ENCODE peak calls at places on chromosome 4, in six cellular contexts. V, G, B, Z, D and N are unnamed samples.
A peak's percentile ranks its signal among the peaks of the same experiment; 100 is the strongest.

GRCh38 chr4:183554878-183555585 is 50.2 kb downstream of the ING2 start:
- DNase-seq in Z (no peak), B (no peak), V (peak; percentile 52), G (no peak), D (peak; percentile 3), N (no peak)

GRCh38 chr4:135739354-135739753 is 1537.8 kb upstream of the PABPC4L start:
- DNase-seq in V (no peak), G (no peak), Z (peak; percentile 1), D (no peak), B (no peak), N (peak; percentile 1)

GRCh38 chr4:92236907-92237306 is 66.9 kb upstream of the GRID2 start:
- DNase-seq in Z (peak; percentile 71), D (peak; percentile 63), G (no peak), V (no peak), B (no peak), N (peak; percentile 74)

GRCh38 chr4:42458686-42459085 is 61.4 kb downstream of the SHISA3 start:
- DNase-seq in Z (no peak), V (no peak), D (no peak), B (no peak), G (no peak), N (no peak)

GRCh38 chr4:1414831-1415680 is 8.8 kb upstream of the NKX1-1 start:
- DNase-seq in D (no peak), B (no peak), G (no peak), Z (no peak), V (no peak), N (no peak)

GRCh38 chr4:54215379-54216072 is 13.6 kb upstream of the PDGFRA start:
- DNase-seq in V (no peak), B (no peak), Z (no peak), D (no peak), G (no peak), N (no peak)

GRCh38 chr4:113328514-113328913 is 279.1 kb downstream of the ANK2 start:
- DNase-seq in V (no peak), G (no peak), B (no peak), D (peak; percentile 15), Z (no peak), N (peak; percentile 26)

GRCh38 chr4:118120120-118120760 is 86.0 kb downstream of the NDST3 start:
- DNase-seq in V (no peak), D (no peak), B (no peak), Z (no peak), G (no peak), N (no peak)

GRCh38 chr4:21991050-21991449 is 42.5 kb upstream of the KCNIP4 start:
- DNase-seq in V (no peak), G (no peak), D (no peak), B (no peak), Z (peak; percentile 61), N (peak; percentile 8)

GRCh38 chr4:17945303-17945702 is 76.3 kb downstream of the LCORL start:
- DNase-seq in B (no peak), G (no peak), V (no peak), Z (no peak), D (no peak), N (no peak)

GRCh38 chr4:63528592-63528991 is 880.7 kb downstream of the TECRL start:
- DNase-seq in D (no peak), V (no peak), B (no peak), G (no peak), Z (no peak), N (peak; percentile 1)

GRCh38 chr4:17324431-17324830 is 187.5 kb downstream of the QDPR start:
- DNase-seq in Z (peak; percentile 76), V (no peak), D (no peak), B (no peak), G (no peak), N (peak; percentile 75)

GRCh38 chr4:183832776-183833450 is 72.2 kb upstream of the STOX2 start:
- DNase-seq in Z (no peak), B (no peak), D (peak; percentile 87), G (no peak), V (no peak), N (no peak)

GRCh38 chr4:79292008-79292407 is 33.9 kb downstream of the NAA11 start:
- DNase-seq in D (no peak), V (no peak), B (no peak), G (no peak), Z (no peak), N (no peak)

GRCh38 chr4:143558823-143559756 is 45.6 kb downstream of the SMARCA5 start:
- DNase-seq in G (no peak), V (peak; percentile 80), B (peak; percentile 62), D (peak; percentile 74), Z (peak; percentile 66), N (peak; percentile 65)

GRCh38 chr4:145984563-145984962 is 45.9 kb upstream of the ZNF827 start:
- DNase-seq in V (no peak), G (no peak), Z (no peak), B (no peak), D (no peak), N (no peak)

GRCh38 chr4:39502034-39502658 is 25.1 kb downstream of the UGDH start:
- DNase-seq in D (peak; percentile 61), Z (peak; percentile 70), G (no peak), V (no peak), B (no peak), N (peak; percentile 78)

GRCh38 chr4:54229631-54230478 is 762 bp downstream of the PDGFRA start:
- DNase-seq in B (no peak), V (no peak), D (no peak), Z (peak; percentile 79), G (no peak), N (peak; percentile 72)

GRCh38 chr4:10342866-10343265 is 114.4 kb downstream of the ZNF518B start:
- DNase-seq in G (no peak), B (no peak), D (no peak), V (no peak), Z (no peak), N (no peak)

GRCh38 chr4:98170035-98170434 is 26.8 kb upstream of the STPG2 start:
- DNase-seq in D (no peak), B (no peak), Z (peak; percentile 5), G (no peak), V (no peak), N (peak; percentile 30)

GRCh38 chr4:37802068-37802666 is 24.3 kb upstream of the PGM2 start:
- DNase-seq in D (peak; percentile 75), Z (peak; percentile 80), V (peak; percentile 44), G (no peak), B (peak; percentile 55), N (peak; percentile 69)

DNA sequence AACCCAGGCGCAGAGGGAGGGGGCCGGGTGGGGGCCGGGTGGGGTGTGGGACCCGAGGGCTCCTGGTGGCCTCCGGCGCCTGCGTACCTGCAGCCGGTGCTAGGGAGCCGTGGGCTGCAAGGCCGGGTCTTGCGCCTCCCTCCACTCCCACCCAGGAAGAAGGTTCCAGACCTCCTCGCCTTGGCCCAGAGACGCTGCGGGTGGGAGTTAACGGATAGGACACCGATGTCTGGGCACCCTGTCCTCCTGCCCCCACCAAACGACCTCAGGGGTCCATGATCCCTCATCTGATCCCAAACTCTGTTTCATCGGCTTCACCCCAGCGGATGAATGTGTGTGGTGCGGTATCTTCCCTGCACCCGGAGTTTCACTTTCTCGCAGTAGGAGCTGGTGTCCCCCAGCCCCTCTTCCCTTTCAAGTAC is 927 bp downstream of the MSX1 start:
- DNase-seq in G (no peak), V (no peak), Z (no peak), D (no peak), B (no peak), N (no peak)
- TF ChIP-seq CTCF in G (no peak), V (no peak), Z (no peak), D (no peak), B (no peak), N (no peak)

GRCh38 chr4:7086384-7086783 is 18.5 kb upstream of the GRPEL1 start:
- DNase-seq in G (no peak), D (no peak), B (no peak), Z (no peak), V (no peak), N (no peak)

GRCh38 chr4:7089211-7089964 is 21.5 kb upstream of the GRPEL1 start:
- DNase-seq in Z (no peak), V (no peak), G (no peak), B (no peak), D (no peak), N (no peak)

GRCh38 chr4:7087036-7087435 is 19.2 kb upstream of the GRPEL1 start:
- DNase-seq in G (no peak), D (peak; percentile 33), V (no peak), Z (no peak), B (no peak), N (no peak)

DNA sequence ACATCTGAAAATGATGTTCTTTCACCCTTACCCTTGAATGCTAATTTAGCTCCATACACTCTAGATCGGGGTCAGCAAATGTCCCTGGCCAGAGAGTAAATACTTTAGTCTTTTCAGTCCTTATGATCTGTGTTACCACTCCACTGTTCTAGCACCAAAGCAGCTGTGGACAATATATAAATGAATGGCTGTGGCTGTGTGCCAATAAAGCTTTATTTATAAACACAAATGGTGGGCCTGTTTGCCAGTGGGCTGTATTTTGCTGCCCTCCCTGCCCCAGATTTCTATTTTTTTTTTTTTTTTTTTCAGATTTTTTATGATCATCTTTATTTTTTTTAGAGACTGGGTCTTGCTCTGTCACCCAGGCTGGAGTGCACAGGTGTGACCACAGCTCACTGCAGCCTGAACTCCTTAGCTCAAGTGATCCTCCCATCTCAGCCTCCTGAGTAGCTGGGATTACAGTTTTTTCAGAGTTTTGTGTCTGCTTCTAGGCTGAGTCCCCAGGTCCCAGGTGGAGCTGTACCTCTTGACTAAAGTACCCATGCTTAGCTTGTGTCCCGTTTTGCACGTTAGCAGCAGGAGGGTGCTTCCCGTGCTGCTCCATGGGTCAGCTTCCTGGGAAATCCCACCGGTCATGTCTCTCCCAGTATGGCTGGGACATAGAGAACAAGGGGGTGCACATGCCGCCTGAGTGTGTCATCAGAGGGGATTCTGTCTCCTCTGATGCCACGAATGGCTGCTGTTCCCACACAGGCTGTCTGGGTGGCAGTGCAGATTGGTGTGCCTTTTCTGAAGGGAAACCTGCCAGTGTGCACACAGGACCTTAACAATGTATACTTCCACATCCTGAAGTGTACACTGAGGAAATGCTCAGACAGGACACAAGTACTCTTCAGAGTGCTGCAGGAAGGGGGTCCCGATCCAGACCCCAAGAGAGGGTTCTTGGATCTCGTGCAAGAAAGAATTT is 16.0 kb upstream of the GRPEL1 start:
- DNase-seq in V (no peak), Z (no peak), B (no peak), G (no peak), D (no peak), N (no peak)
- H3K4me3 ChIP-seq in V (no peak overlapping the region), Z (no peak overlapping the region), B (no peak overlapping the region), G (peak overlapping the region; percentile 1), D (no peak overlapping the region), N (peak overlapping the region; percentile 23)

GRCh38 chr4:83408958-83409357 is 46.7 kb downstream of the HELQ start:
- DNase-seq in Z (no peak), V (no peak), G (no peak), D (no peak), B (no peak), N (no peak)

GRCh38 chr4:83417566-83417965 is 38.1 kb downstream of the HELQ start:
- DNase-seq in B (no peak), G (no peak), D (peak; percentile 27), Z (no peak), V (no peak), N (no peak)

GRCh38 chr4:83413676-83414075 is 41.9 kb downstream of the HELQ start:
- DNase-seq in V (no peak), B (no peak), Z (no peak), D (peak; percentile 11), G (no peak), N (peak; percentile 3)
- TF ChIP-seq CTCF in V (no peak), B (no peak), Z (no peak), D (no peak), G (no peak), N (no peak)

DNA sequence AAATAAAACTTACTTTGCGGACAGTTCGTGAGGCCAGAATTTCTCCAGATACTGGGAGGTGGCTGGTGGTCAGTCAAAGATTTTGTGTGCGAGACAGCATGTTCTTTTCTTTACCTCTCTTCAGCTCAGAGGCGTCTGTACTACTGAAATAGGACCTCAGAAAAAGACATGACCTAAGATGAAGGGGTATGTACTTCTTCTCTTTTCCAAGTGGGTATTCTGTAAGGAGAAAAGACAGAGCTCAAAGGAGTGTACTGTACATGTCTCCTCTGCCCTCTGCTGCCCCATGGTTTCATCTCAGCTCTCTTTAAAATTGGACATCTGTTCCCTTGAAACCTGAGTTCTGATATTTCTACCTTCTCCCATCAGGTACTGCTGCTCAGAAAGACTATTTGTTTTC is 38.1 kb downstream of the SEPTIN11 start:
- DNase-seq in G (no peak), Z (no peak), D (no peak), B (no peak), V (no peak), N (no peak)
- H3K4me3 ChIP-seq in G (peak overlapping the region; percentile 28), Z (peak overlapping the region; percentile 24), D (no peak overlapping the region), B (no peak overlapping the region), V (no peak overlapping the region), N (peak overlapping the region; percentile 34)